ENCODE peak calls at places on chromosomes 3 and 15, in four cellular contexts. One of them, this sample, is unnamed. For H3K79me2, the result is how much of the 10 kb centered on the place peaks cover.

GRCh38 chr15:28897861-28898608 is 12.3 kb downstream of the APBA2 start:
- DNase-seq in PC-3: no peak
- DNase-seq in astrocyte: no peak
- DNase-seq in OCI-LY7: no peak
- DNase-seq in this sample: no peak

GRCh38 chr3:179432021-179432420 is 19.2 kb downstream of the GNB4 start:
- DNase-seq in PC-3: no peak
- DNase-seq in astrocyte: no peak
- DNase-seq in OCI-LY7: peak
- DNase-seq in this sample: no peak

GRCh38 chr3:69255928-69256327 is 130.0 kb downstream of the FRMD4B start:
- DNase-seq in PC-3: no peak
- DNase-seq in astrocyte: no peak
- DNase-seq in OCI-LY7: no peak
- DNase-seq in this sample: no peak

GRCh38 chr3:106048946-106049481 is 180.2 kb upstream of the CBLB start:
- DNase-seq in PC-3: peak
- DNase-seq in astrocyte: peak
- DNase-seq in OCI-LY7: no peak
- DNase-seq in this sample: no peak

GRCh38 chr15:31758126-31758525 is 272.2 kb upstream of the CHRNA7 start:
- DNase-seq in PC-3: peak
- DNase-seq in astrocyte: no peak
- DNase-seq in OCI-LY7: peak
- DNase-seq in this sample: peak

GRCh38 chr15:62769604-62770003 is 272.9 kb upstream of the TPM1 start:
- DNase-seq in PC-3: peak
- DNase-seq in astrocyte: peak
- DNase-seq in OCI-LY7: no peak
- DNase-seq in this sample: peak

GRCh38 chr15:84606653-84607120 is 5.9 kb downstream of the ZSCAN2 start:
- DNase-seq in PC-3: no peak
- DNase-seq in astrocyte: no peak
- DNase-seq in OCI-LY7: no peak
- DNase-seq in this sample: no peak

GRCh38 chr3:162337630-162338029 is 841.0 kb downstream of the OTOL1 start:
- DNase-seq in PC-3: peak
- DNase-seq in astrocyte: no peak
- DNase-seq in OCI-LY7: no peak
- DNase-seq in this sample: no peak

GRCh38 chr3:51937611-51938450 is 3.9 kb downstream of the RRP9 start:
- DNase-seq in PC-3: no peak
- DNase-seq in astrocyte: no peak
- DNase-seq in OCI-LY7: no peak
- DNase-seq in this sample: no peak

GRCh38 chr3:151923901-151924300 is 50.5 kb downstream of the SUCNR1 start:
- DNase-seq in PC-3: peak
- DNase-seq in astrocyte: peak
- DNase-seq in OCI-LY7: no peak
- DNase-seq in this sample: peak

GRCh38 chr3:134858516-134859035 is 63.5 kb downstream of the EPHB1 start:
- DNase-seq in PC-3: no peak
- DNase-seq in astrocyte: no peak
- DNase-seq in OCI-LY7: no peak
- DNase-seq in this sample: no peak

GRCh38 chr3:189049458-189050231 is 122.1 kb upstream of the TPRG1 start:
- DNase-seq in PC-3: peak
- DNase-seq in astrocyte: no peak
- DNase-seq in OCI-LY7: peak
- DNase-seq in this sample: no peak

GRCh38 chr15:29822100-29822684 is at the start of gene TJP1:
- DNase-seq in PC-3: peak
- DNase-seq in astrocyte: peak
- DNase-seq in OCI-LY7: no peak
- DNase-seq in this sample: peak

GRCh38 chr3:157805553-157805952 is 300.7 kb downstream of the SHOX2 start:
- DNase-seq in PC-3: no peak
- DNase-seq in astrocyte: no peak
- DNase-seq in OCI-LY7: no peak
- DNase-seq in this sample: no peak

GRCh38 chr3:106457278-106458210 is 588.7 kb upstream of the CBLB start:
- DNase-seq in PC-3: peak
- DNase-seq in astrocyte: peak
- DNase-seq in OCI-LY7: peak
- DNase-seq in this sample: peak

GRCh38 chr3:30676424-30677346 is 70.3 kb downstream of the TGFBR2 start:
- DNase-seq in PC-3: peak
- DNase-seq in astrocyte: no peak
- DNase-seq in OCI-LY7: no peak
- DNase-seq in this sample: no peak

GRCh38 chr3:98003306-98003969 is 31.2 kb upstream of the RIOX2 start:
- DNase-seq in PC-3: no peak
- DNase-seq in astrocyte: no peak
- DNase-seq in OCI-LY7: peak
- DNase-seq in this sample: no peak

GRCh38 chr3:196254376-196255283 is 32.9 kb downstream of the PCYT1A start:
- DNase-seq in PC-3: no peak
- DNase-seq in astrocyte: no peak
- DNase-seq in OCI-LY7: no peak
- DNase-seq in this sample: no peak

GRCh38 chr15:43266834-43267233 is at the start of gene TGM5:
- DNase-seq in PC-3: peak
- DNase-seq in astrocyte: no peak
- DNase-seq in OCI-LY7: no peak
- DNase-seq in this sample: no peak

GRCh38 chr3:190566043-190566933 is 52.4 kb downstream of the IL1RAP start:
- DNase-seq in PC-3: peak
- DNase-seq in astrocyte: peak
- DNase-seq in OCI-LY7: no peak
- DNase-seq in this sample: peak

GRCh38 chr3:13718000-13718399 is 161.9 kb downstream of the WNT7A start:
- DNase-seq in PC-3: no peak
- DNase-seq in astrocyte: no peak
- DNase-seq in OCI-LY7: no peak
- DNase-seq in this sample: no peak

GRCh38 chr3:176767385-176767784 is 429.9 kb downstream of the TBL1XR1 start:
- DNase-seq in PC-3: peak
- DNase-seq in astrocyte: peak
- DNase-seq in OCI-LY7: no peak
- DNase-seq in this sample: peak

GRCh38 chr3:71754610-71755253 is 1.1 kb downstream of the GPR27 start:
- DNase-seq in PC-3: no peak
- DNase-seq in astrocyte: no peak
- DNase-seq in OCI-LY7: no peak
- DNase-seq in this sample: no peak

GRCh38 chr3:20417390-20417789 is 231.4 kb upstream of the SGO1 start:
- DNase-seq in PC-3: no peak
- DNase-seq in astrocyte: no peak
- DNase-seq in OCI-LY7: no peak
- DNase-seq in this sample: no peak

GRCh38 chr15:70415330-70415884 is 317.7 kb upstream of the TLE3 start:
- DNase-seq in PC-3: no peak
- DNase-seq in astrocyte: no peak
- DNase-seq in OCI-LY7: no peak
- DNase-seq in this sample: no peak

GRCh38 chr15:47184003-47184404 is 533.3 kb upstream of the SEMA6D start:
- DNase-seq in PC-3: no peak
- DNase-seq in astrocyte: no peak
- DNase-seq in OCI-LY7: no peak
- DNase-seq in this sample: peak

GRCh38 chr15:47182818-47183217 is 534.5 kb upstream of the SEMA6D start:
- DNase-seq in PC-3: no peak
- DNase-seq in astrocyte: no peak
- DNase-seq in OCI-LY7: no peak
- DNase-seq in this sample: no peak

GRCh38 chr15:47186071-47186470 is 531.2 kb upstream of the SEMA6D start:
- DNase-seq in PC-3: no peak
- DNase-seq in astrocyte: no peak
- DNase-seq in OCI-LY7: no peak
- DNase-seq in this sample: no peak

GRCh38 chr15:47185222-47185800 is 532.0 kb upstream of the SEMA6D start:
- DNase-seq in PC-3: no peak
- DNase-seq in astrocyte: no peak
- DNase-seq in OCI-LY7: no peak
- DNase-seq in this sample: no peak

DNA sequence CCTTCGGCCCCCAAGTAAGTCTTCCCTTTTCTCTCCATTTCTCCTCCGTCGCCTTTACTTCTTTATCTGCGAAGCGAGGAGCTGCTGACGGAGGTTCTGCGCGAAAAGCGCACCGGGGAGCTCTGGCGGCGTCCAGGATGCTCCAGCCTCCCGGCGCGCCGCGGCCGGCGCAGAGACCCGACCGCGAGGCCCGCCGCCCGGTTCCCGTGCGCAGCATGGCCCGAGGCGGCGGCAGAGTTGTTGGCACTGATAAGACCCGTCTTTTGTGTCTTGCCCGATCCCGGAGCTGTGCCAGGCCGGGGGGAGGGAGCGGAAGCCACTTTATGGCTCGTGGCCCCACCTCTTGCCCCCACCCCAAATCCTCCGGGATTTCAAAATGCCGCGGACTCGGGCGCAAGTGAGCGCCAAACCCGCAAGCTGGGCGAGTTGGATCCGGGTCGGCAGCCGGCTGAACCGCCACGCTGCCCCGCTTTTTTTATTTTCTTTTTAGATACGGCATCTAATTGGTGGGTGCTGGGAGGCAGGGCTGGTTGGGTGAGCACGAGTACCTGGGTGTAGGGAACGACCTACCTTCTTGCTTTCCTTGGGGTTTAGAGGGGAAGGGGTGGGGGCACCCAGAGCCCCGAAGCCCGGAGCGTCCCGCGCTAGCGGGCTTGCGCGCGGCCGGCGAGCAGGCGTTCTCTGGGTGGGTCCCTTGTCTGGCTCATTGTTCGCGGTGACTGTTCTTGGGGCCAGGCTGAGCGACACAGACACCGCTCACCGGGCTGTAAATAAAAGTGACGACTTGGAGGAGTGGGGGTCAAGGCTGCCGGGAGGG is 532.7 kb upstream of the SEMA6D start:
- DNase-seq in PC-3: no peak
- DNase-seq in astrocyte: peak
- DNase-seq in OCI-LY7: no peak
- DNase-seq in this sample: peak
- H3K4me3 ChIP-seq in PC-3: peak
- H3K4me3 ChIP-seq in astrocyte: peak
- H3K4me3 ChIP-seq in OCI-LY7: no peak
- H3K4me3 ChIP-seq in this sample: peak

DNA sequence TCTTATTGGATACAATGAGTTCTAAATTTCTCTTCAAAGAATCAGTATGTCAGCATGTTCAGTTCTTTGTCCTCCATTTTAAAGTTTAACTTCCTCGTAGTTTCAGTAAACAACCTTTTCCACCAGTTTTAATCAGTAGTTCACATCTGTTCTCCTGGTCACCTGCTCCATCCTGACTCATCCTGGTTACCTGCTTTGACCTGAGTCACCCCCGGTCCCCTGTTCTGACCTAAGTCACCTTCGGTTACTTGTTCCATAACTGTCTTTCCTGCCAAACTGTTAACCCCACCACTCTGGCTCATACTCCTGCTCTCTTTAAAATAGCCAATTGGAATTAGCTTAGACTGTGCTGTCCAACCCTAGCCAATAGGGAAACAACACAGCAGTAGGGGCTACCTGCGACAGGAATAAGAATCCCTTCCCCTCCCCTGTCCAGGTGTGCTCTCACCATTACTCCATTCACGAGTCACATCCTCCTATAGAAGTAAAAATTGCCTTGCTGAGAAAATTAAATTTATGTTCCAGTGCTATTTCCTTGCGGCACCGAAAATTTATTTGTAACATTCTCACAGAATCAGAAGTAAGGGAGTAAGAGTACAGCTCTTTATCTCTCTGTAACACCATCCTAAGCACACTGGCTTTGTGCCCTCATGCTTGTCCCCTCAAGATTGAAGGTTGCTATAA is 23.8 kb downstream of the TRANK1 start:
- DNase-seq in PC-3: no peak
- DNase-seq in astrocyte: no peak
- DNase-seq in OCI-LY7: peak
- DNase-seq in this sample: no peak
- H3K79me2 ChIP-seq in PC-3: under half
- H3K79me2 ChIP-seq in astrocyte: under half
- H3K79me2 ChIP-seq in OCI-LY7: half or more
- H3K79me2 ChIP-seq in this sample: under half

DNA sequence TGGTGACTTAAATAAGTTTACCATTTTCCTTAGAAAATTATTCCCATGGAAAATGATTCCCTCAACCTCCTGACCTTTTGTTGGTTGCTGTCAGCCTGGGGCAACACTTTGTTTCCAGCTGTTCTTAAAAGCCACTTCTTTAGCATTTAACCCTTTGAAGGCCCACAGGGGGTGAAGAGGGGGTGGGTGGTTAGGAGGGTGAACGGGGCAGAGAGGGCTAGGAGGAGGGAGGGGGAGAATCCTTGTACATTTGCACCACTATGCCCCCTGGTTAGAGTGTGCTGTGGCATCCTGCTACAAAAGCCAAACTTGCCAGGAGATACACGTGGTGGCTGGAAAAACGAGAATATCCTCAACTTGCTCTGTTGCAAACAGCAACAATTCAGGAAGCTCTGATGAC is 273.2 kb upstream of the RGMA start:
- DNase-seq in PC-3: no peak
- DNase-seq in astrocyte: no peak
- DNase-seq in OCI-LY7: no peak
- DNase-seq in this sample: no peak
- H3K4me3 ChIP-seq in PC-3: no peak
- H3K4me3 ChIP-seq in astrocyte: no peak
- H3K4me3 ChIP-seq in OCI-LY7: no peak
- H3K4me3 ChIP-seq in this sample: no peak

GRCh38 chr3:42804831-42805821 is 836 bp upstream of the HIGD1A start:
- DNase-seq in PC-3: no peak
- DNase-seq in astrocyte: no peak
- DNase-seq in OCI-LY7: no peak
- DNase-seq in this sample: peak

GRCh38 chr3:42804113-42804830 is at the start of gene HIGD1A:
- DNase-seq in PC-3: peak
- DNase-seq in astrocyte: peak
- DNase-seq in OCI-LY7: peak
- DNase-seq in this sample: peak

GRCh38 chr3:42801784-42802183 is 2.5 kb downstream of the HIGD1A start:
- DNase-seq in PC-3: no peak
- DNase-seq in astrocyte: no peak
- DNase-seq in OCI-LY7: no peak
- DNase-seq in this sample: no peak

GRCh38 chr3:42802876-42803799 is 1.2 kb downstream of the HIGD1A start:
- DNase-seq in PC-3: peak
- DNase-seq in astrocyte: peak
- DNase-seq in OCI-LY7: peak
- DNase-seq in this sample: peak

GRCh38 chr3:42803800-42804112 is 534 bp downstream of the HIGD1A start:
- DNase-seq in PC-3: no peak
- DNase-seq in astrocyte: no peak
- DNase-seq in OCI-LY7: peak
- DNase-seq in this sample: peak
- H3K79me2 ChIP-seq in PC-3: half or more
- H3K79me2 ChIP-seq in astrocyte: under half
- H3K79me2 ChIP-seq in OCI-LY7: under half
- H3K79me2 ChIP-seq in this sample: half or more

GRCh38 chr3:65549626-65549959 is 489.1 kb downstream of the MAGI1 start:
- DNase-seq in PC-3: no peak
- DNase-seq in astrocyte: no peak
- DNase-seq in OCI-LY7: no peak
- DNase-seq in this sample: no peak
- H3K4me3 ChIP-seq in PC-3: no peak
- H3K4me3 ChIP-seq in astrocyte: no peak
- H3K4me3 ChIP-seq in OCI-LY7: no peak
- H3K4me3 ChIP-seq in this sample: peak

This sample was measured in GM23248.